ENCODE peak calls at places on chromosomes 13 and 19, in seven cellular contexts. R is A549, Q is mucosa of descending colon, U is fibroblast of lung, C is left lung, A is esophagus squamous epithelium, D is mammary epithelial cell. N is an unnamed sample. For H3K4me1, the result is how much of the 10 kb centered on the place peaks cover.

GRCh38 chr13:101698400-101698799 is 245.9 kb downstream of the ITGBL1 start:
- DNase-seq in R (no peak), Q (no peak), U (peak), C (no peak), A (no peak), D (peak), N (no peak)

GRCh38 chr13:57557979-57558529 is 73.5 kb upstream of the PCDH17 start:
- DNase-seq in R (peak), Q (no peak), U (peak), C (no peak), A (no peak), D (no peak), N (no peak)

GRCh38 chr13:66969291-66969690 is 260.8 kb downstream of the PCDH9 start:
- DNase-seq in R (no peak), Q (no peak), U (no peak), C (no peak), A (no peak), D (no peak), N (no peak)

GRCh38 chr13:38564751-38565150 is 122.1 kb upstream of the FREM2 start:
- DNase-seq in R (no peak), Q (no peak), U (no peak), C (no peak), A (no peak), D (peak), N (no peak)

GRCh38 chr19:5641171-5641570 is 18.3 kb downstream of the SAFB start:
- DNase-seq in R (no peak), Q (no peak), U (no peak), C (no peak), A (no peak), D (peak), N (no peak)

GRCh38 chr19:33392341-33393285 is 19.1 kb downstream of the CEBPG start:
- DNase-seq in R (no peak), Q (peak), U (no peak), C (peak), A (no peak), D (no peak), N (peak)

GRCh38 chr13:39408512-39408911 is 194.5 kb downstream of the LHFPL6 start:
- DNase-seq in R (no peak), Q (no peak), U (no peak), C (no peak), A (no peak), D (no peak), N (no peak)

GRCh38 chr19:6723738-6724137 is 3.3 kb upstream of the C3 start:
- DNase-seq in R (no peak), Q (no peak), U (no peak), C (no peak), A (no peak), D (no peak), N (no peak)

GRCh38 chr13:110490009-110490770 is 71.3 kb downstream of the RAB20 start:
- DNase-seq in R (no peak), Q (no peak), U (no peak), C (no peak), A (no peak), D (no peak), N (no peak)

GRCh38 chr13:112095354-112095753 is 28.4 kb downstream of the SOX1 start:
- DNase-seq in R (no peak), Q (no peak), U (no peak), C (no peak), A (no peak), D (no peak), N (no peak)
- H3K4me1 ChIP-seq in R (under half), Q (under half), U (under half), C (under half), A (under half), D (under half), N (under half)

GRCh38 chr19:49422407-49423277 is 599 bp downstream of the PTH2 start:
- DNase-seq in R (peak), Q (no peak), U (peak), C (no peak), A (no peak), D (peak), N (no peak)
- TF ChIP-seq CTCF in R (peak), Q (no peak), U (no peak), C (peak), A (no peak), D (no peak), N (peak)

GRCh38 chr13:36920612-36921185 is 661 bp upstream of the SMAD9 start:
- DNase-seq in R (no peak), Q (no peak), U (no peak), C (no peak), A (no peak), D (no peak), N (no peak)
- H3K4me1 ChIP-seq in R (under half), Q (under half), U (under half), C (under half), A (under half), D (under half), N (under half)

GRCh38 chr19:2268861-2269243 is 12.6 kb upstream of the JSRP1 start:
- DNase-seq in R (no peak), Q (no peak), U (no peak), C (no peak), A (no peak), D (no peak), N (no peak)
- TF ChIP-seq CTCF in R (no peak), Q (no peak), U (no peak), C (no peak), A (no peak), D (no peak), N (no peak)

DNA sequence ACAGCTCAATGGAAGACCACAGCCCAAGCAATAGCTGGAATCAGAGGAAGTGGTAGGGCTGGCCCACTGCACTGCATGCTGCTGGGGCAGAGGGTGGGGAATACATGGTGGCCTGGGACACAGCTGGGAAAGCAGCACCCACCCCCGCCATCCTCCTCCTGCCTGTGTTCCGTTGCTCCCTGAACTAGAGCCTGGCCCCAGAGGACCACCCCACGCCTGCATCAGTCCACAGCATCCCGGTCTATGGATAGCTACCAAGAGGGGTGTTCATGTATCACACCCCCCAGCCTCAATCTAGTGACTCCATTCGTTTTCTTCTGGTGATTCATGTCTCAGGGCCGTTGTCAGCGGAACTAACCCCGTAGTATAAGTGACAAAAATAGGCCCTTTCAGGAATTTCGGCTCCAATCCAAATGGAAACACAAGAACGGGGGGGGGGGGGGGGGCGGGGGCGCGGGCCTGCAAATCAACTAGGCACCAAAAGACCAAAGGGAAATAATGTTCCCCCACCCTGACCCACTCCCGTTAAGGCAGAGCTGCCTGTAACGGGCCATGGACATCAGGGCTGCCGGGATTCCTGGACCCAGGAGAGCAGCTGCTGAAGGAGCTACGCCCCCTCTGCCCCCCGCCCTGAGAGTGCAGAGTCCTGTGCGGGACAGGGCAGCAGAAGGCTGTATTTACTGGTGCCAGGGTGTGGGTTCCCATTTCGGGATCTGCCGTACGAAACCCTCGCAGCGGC is 18.9 kb upstream of the EPHX3 start:
- DNase-seq in R (no peak), Q (no peak), U (peak), C (no peak), A (no peak), D (no peak), N (no peak)
- H3K4me1 ChIP-seq in R (half or more), Q (under half), U (half or more), C (under half), A (half or more), D (under half), N (half or more)

DNA sequence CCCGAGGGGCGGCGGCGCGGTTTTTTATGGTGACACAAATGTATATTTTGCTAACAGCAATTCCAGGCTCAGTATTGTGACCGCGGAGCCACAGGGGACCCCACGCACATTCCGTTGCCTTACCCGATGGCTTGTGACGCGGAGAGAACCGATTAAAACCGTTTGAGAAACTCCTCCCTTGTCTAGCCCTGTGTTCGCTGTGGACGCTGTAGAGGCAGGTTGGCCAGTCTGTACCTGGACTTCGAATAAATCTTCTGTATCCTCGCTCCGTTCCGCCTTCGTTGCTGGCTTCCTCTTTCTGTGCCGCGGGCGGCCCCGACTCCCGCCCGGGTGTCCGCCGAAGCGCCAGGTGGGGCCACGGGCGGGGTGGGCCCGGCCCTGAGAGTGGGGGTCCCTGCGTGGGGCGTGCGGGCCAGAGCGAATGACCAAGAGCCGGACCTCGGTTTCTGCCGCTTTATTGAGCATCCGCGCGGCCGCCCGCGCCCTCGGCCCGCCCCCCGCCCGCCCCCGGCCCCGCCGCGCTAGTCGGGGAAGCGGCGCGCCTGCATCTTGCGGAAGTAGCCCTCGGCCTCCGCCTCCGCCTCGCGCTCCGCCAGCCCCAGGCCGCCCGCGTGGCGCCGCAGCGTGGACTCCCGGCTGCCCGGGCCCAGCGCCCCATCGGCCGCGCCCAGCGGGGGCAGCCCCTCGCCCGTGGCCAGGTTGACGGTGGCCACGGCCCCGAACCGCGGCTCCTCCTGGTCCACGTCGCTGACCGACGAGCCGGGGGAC is 9.5 kb downstream of the PLPPR3 start:
- DNase-seq in R (no peak), Q (no peak), U (no peak), C (no peak), A (no peak), D (no peak), N (no peak)
- TF ChIP-seq CTCF in R (no peak), Q (no peak), U (no peak), C (no peak), A (no peak), D (no peak), N (no peak)

DNA sequence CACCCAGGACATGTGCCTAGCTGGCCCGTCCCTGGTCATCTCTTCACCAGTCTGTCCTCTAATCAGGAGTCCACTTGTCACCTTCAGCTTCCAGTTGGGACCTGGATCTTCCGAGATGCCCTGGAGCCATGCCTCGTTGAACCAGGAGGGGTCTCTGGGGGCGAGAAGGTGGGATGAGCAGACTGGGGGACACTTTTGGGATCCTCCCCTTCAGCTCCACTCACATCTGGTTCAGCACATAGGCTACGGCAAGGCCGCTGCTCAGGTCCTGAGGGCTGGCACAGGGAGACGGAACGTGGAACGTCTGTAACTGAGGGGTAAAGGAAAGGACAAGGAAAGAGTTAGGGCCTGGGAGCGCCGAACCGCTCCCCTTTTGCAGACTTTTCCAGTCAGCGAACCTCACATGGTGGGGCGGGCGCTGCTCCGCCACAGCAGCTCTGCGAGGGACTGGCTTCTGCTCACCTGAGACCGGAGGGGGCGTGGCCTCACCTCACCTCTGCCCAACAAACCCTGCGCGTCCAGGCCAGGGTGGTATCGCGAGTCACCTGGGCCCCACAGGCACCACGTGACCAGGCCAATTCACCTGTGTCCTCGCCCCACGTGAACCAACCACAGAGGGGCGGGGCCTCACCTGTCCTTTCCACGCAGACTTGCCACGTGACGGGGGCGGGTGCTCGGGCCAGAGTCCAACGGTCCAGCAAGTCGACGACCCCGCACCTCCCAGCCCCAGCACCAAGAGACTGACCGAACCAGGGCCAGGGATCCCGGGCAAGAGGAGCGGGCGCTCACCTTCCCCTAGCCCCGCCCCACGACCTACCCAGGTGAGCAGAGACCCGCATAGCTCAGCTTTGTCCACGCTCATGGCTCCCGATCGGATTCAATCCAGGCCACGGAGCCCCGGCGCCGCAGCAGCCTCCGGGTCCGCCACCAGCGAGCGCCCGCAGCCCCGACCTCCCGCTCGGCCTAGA is at the start of gene HOOK2:
- DNase-seq in R (no peak), Q (peak), U (no peak), C (peak), A (peak), D (peak), N (peak)
- H3K4me1 ChIP-seq in R (under half), Q (under half), U (under half), C (under half), A (under half), D (under half), N (half or more)